ENCODE peak calls at places on chromosomes 11 and 22, in eight cellular contexts. One of them, this sample, is unnamed.

GRCh38 chr11:58968251-58968711 is 29.0 kb downstream of the GLYATL1 start:
- DNase-seq in colonic mucosa: peak; percentile 40
- DNase-seq in hepatocyte: peak; percentile 8
- DNase-seq in heart right ventricle: no peak
- DNase-seq in H1: no peak
- DNase-seq in fibroblast of mammary gland: no peak
- DNase-seq in HFF-Myc: no peak
- DNase-seq in cardiac muscle cell: no peak
- DNase-seq in this sample: no peak

GRCh38 chr11:108559340-108559739 is 34.2 kb downstream of the EXPH5 start:
- DNase-seq in HFF-Myc: peak; percentile 66
- DNase-seq in heart right ventricle: no peak
- DNase-seq in cardiac muscle cell: no peak
- DNase-seq in fibroblast of mammary gland: peak; percentile 88
- DNase-seq in H1: no peak
- DNase-seq in colonic mucosa: no peak
- DNase-seq in hepatocyte: no peak
- DNase-seq in this sample: no peak

GRCh38 chr11:100918551-100919500 is 210.8 kb downstream of the PGR start:
- DNase-seq in hepatocyte: no peak
- DNase-seq in cardiac muscle cell: no peak
- DNase-seq in HFF-Myc: peak; percentile 5
- DNase-seq in colonic mucosa: peak; percentile 32
- DNase-seq in heart right ventricle: peak; percentile 29
- DNase-seq in fibroblast of mammary gland: no peak
- DNase-seq in H1: no peak
- DNase-seq in this sample: no peak

GRCh38 chr22:19870153-19871022 is 15.7 kb upstream of the GNB1L start:
- DNase-seq in HFF-Myc: no peak
- DNase-seq in H1: peak; percentile 42
- DNase-seq in colonic mucosa: peak; percentile 16
- DNase-seq in cardiac muscle cell: no peak
- DNase-seq in heart right ventricle: no peak
- DNase-seq in hepatocyte: no peak
- DNase-seq in fibroblast of mammary gland: no peak
- DNase-seq in this sample: no peak

GRCh38 chr11:57269580-57270021 is 32.6 kb upstream of the APLNR start:
- DNase-seq in H1: no peak
- DNase-seq in colonic mucosa: no peak
- DNase-seq in fibroblast of mammary gland: no peak
- DNase-seq in hepatocyte: no peak
- DNase-seq in heart right ventricle: no peak
- DNase-seq in cardiac muscle cell: no peak
- DNase-seq in HFF-Myc: no peak
- DNase-seq in this sample: no peak

GRCh38 chr11:105052487-105052886 is 7.4 kb upstream of the CARD16 start:
- DNase-seq in H1: no peak
- DNase-seq in colonic mucosa: no peak
- DNase-seq in HFF-Myc: no peak
- DNase-seq in hepatocyte: no peak
- DNase-seq in cardiac muscle cell: no peak
- DNase-seq in heart right ventricle: no peak
- DNase-seq in fibroblast of mammary gland: no peak
- DNase-seq in this sample: no peak

GRCh38 chr11:9719949-9720646 is 56.2 kb downstream of the SWAP70 start:
- DNase-seq in fibroblast of mammary gland: no peak
- DNase-seq in HFF-Myc: no peak
- DNase-seq in heart right ventricle: no peak
- DNase-seq in colonic mucosa: no peak
- DNase-seq in cardiac muscle cell: no peak
- DNase-seq in H1: no peak
- DNase-seq in hepatocyte: no peak
- DNase-seq in this sample: no peak

GRCh38 chr11:114953039-114953438 is 274.7 kb downstream of the NXPE2 start:
- DNase-seq in HFF-Myc: no peak
- DNase-seq in heart right ventricle: no peak
- DNase-seq in hepatocyte: peak; percentile 25
- DNase-seq in fibroblast of mammary gland: no peak
- DNase-seq in colonic mucosa: no peak
- DNase-seq in cardiac muscle cell: peak; percentile 45
- DNase-seq in H1: no peak
- DNase-seq in this sample: no peak

GRCh38 chr11:111417011-111417765 is 38.1 kb upstream of the POU2AF1 start:
- DNase-seq in H1: no peak
- DNase-seq in HFF-Myc: no peak
- DNase-seq in heart right ventricle: no peak
- DNase-seq in colonic mucosa: no peak
- DNase-seq in fibroblast of mammary gland: peak; percentile 18
- DNase-seq in cardiac muscle cell: no peak
- DNase-seq in hepatocyte: no peak
- DNase-seq in this sample: peak; percentile 18

GRCh38 chr11:78860720-78861422 is 286.2 kb upstream of the NARS2 start:
- DNase-seq in hepatocyte: peak; percentile 54
- DNase-seq in cardiac muscle cell: peak; percentile 76
- DNase-seq in HFF-Myc: no peak
- DNase-seq in heart right ventricle: peak; percentile 20
- DNase-seq in H1: peak; percentile 68
- DNase-seq in fibroblast of mammary gland: peak; percentile 24
- DNase-seq in colonic mucosa: no peak
- DNase-seq in this sample: no peak

GRCh38 chr11:120457996-120458395 is 53.6 kb upstream of the GRIK4 start:
- DNase-seq in hepatocyte: no peak
- DNase-seq in H1: no peak
- DNase-seq in colonic mucosa: no peak
- DNase-seq in heart right ventricle: no peak
- DNase-seq in cardiac muscle cell: no peak
- DNase-seq in HFF-Myc: no peak
- DNase-seq in fibroblast of mammary gland: no peak
- DNase-seq in this sample: no peak

GRCh38 chr11:3959015-3959917 is 103.8 kb downstream of the STIM1 start:
- DNase-seq in hepatocyte: no peak
- DNase-seq in cardiac muscle cell: no peak
- DNase-seq in H1: no peak
- DNase-seq in colonic mucosa: no peak
- DNase-seq in HFF-Myc: no peak
- DNase-seq in heart right ventricle: no peak
- DNase-seq in fibroblast of mammary gland: peak; percentile 86
- DNase-seq in this sample: no peak

GRCh38 chr22:41844513-41844912 is 11.6 kb downstream of the SREBF2 start:
- DNase-seq in H1: no peak
- DNase-seq in fibroblast of mammary gland: no peak
- DNase-seq in heart right ventricle: no peak
- DNase-seq in colonic mucosa: no peak
- DNase-seq in cardiac muscle cell: no peak
- DNase-seq in hepatocyte: no peak
- DNase-seq in HFF-Myc: no peak
- DNase-seq in this sample: no peak

GRCh38 chr22:44941176-44941575 is 68.6 kb downstream of the PHF21B start:
- DNase-seq in heart right ventricle: no peak
- DNase-seq in H1: no peak
- DNase-seq in HFF-Myc: no peak
- DNase-seq in cardiac muscle cell: no peak
- DNase-seq in fibroblast of mammary gland: no peak
- DNase-seq in hepatocyte: no peak
- DNase-seq in colonic mucosa: no peak
- DNase-seq in this sample: no peak

GRCh38 chr11:78080818-78081495 is 1.3 kb upstream of the NDUFC2 start:
- DNase-seq in H1: no peak
- DNase-seq in colonic mucosa: no peak
- DNase-seq in HFF-Myc: no peak
- DNase-seq in hepatocyte: no peak
- DNase-seq in fibroblast of mammary gland: peak; percentile 15
- DNase-seq in heart right ventricle: peak; percentile 29
- DNase-seq in cardiac muscle cell: no peak
- DNase-seq in this sample: peak; percentile 13

GRCh38 chr11:17354070-17354924 is 2.7 kb downstream of the NCR3LG1 start:
- DNase-seq in heart right ventricle: peak; percentile 79
- DNase-seq in cardiac muscle cell: peak; percentile 76
- DNase-seq in fibroblast of mammary gland: peak; percentile 84
- DNase-seq in hepatocyte: peak; percentile 78
- DNase-seq in H1: peak; percentile 80
- DNase-seq in HFF-Myc: peak; percentile 72
- DNase-seq in colonic mucosa: peak; percentile 91
- DNase-seq in this sample: peak; percentile 26

GRCh38 chr22:21707677-21708076 is 27.9 kb downstream of the YPEL1 start:
- DNase-seq in HFF-Myc: no peak
- DNase-seq in hepatocyte: no peak
- DNase-seq in cardiac muscle cell: no peak
- DNase-seq in H1: no peak
- DNase-seq in heart right ventricle: no peak
- DNase-seq in colonic mucosa: no peak
- DNase-seq in fibroblast of mammary gland: no peak
- DNase-seq in this sample: no peak

GRCh38 chr11:65417702-65418430 is 4.7 kb upstream of the NEAT1 start:
- DNase-seq in fibroblast of mammary gland: peak; percentile 48
- DNase-seq in cardiac muscle cell: peak; percentile 46
- DNase-seq in HFF-Myc: no peak
- DNase-seq in hepatocyte: peak; percentile 74
- DNase-seq in heart right ventricle: no peak
- DNase-seq in H1: peak; percentile 53
- DNase-seq in colonic mucosa: no peak
- DNase-seq in this sample: no peak

GRCh38 chr11:65417221-65417701 is 5.3 kb upstream of the NEAT1 start:
- DNase-seq in HFF-Myc: no peak
- DNase-seq in H1: peak; percentile 48
- DNase-seq in fibroblast of mammary gland: no peak
- DNase-seq in colonic mucosa: no peak
- DNase-seq in cardiac muscle cell: no peak
- DNase-seq in heart right ventricle: peak; percentile 58
- DNase-seq in hepatocyte: no peak
- DNase-seq in this sample: no peak

GRCh38 chr11:65415499-65416340 is 6.9 kb upstream of the NEAT1 start:
- DNase-seq in colonic mucosa: no peak
- DNase-seq in H1: no peak
- DNase-seq in heart right ventricle: no peak
- DNase-seq in fibroblast of mammary gland: no peak
- DNase-seq in HFF-Myc: no peak
- DNase-seq in hepatocyte: no peak
- DNase-seq in cardiac muscle cell: no peak
- DNase-seq in this sample: no peak

GRCh38 chr11:65414776-65415498 is 7.7 kb upstream of the NEAT1 start:
- DNase-seq in fibroblast of mammary gland: peak; percentile 74
- DNase-seq in colonic mucosa: no peak
- DNase-seq in H1: no peak
- DNase-seq in heart right ventricle: no peak
- DNase-seq in hepatocyte: no peak
- DNase-seq in cardiac muscle cell: no peak
- DNase-seq in HFF-Myc: no peak
- DNase-seq in this sample: no peak

GRCh38 chr11:65416341-65417185 is 6.0 kb upstream of the NEAT1 start:
- DNase-seq in fibroblast of mammary gland: peak; percentile 76
- DNase-seq in HFF-Myc: peak; percentile 46
- DNase-seq in hepatocyte: peak; percentile 93
- DNase-seq in colonic mucosa: peak; percentile 96
- DNase-seq in cardiac muscle cell: peak; percentile 87
- DNase-seq in H1: peak; percentile 98
- DNase-seq in heart right ventricle: peak; percentile 93
- DNase-seq in this sample: no peak
- H3K4me3 ChIP-seq in fibroblast of mammary gland: peak overlapping the region; percentile 24
- H3K4me3 ChIP-seq in HFF-Myc: peak overlapping the region; percentile 8
- H3K4me3 ChIP-seq in hepatocyte: no peak overlapping the region
- H3K4me3 ChIP-seq in colonic mucosa: peak overlapping the region; percentile 6
- H3K4me3 ChIP-seq in cardiac muscle cell: no peak overlapping the region
- H3K4me3 ChIP-seq in H1: peak overlapping the region; percentile 23
- H3K4me3 ChIP-seq in heart right ventricle: peak overlapping the region; percentile 23
- H3K4me3 ChIP-seq in this sample: peak overlapping the region; percentile 44

GRCh38 chr11:895331-896223 is 15.0 kb downstream of the CHID1 start:
- DNase-seq in H1: no peak
- DNase-seq in hepatocyte: no peak
- DNase-seq in HFF-Myc: no peak
- DNase-seq in fibroblast of mammary gland: no peak
- DNase-seq in colonic mucosa: no peak
- DNase-seq in cardiac muscle cell: no peak
- DNase-seq in heart right ventricle: no peak
- DNase-seq in this sample: no peak

GRCh38 chr11:893008-893654 is 17.5 kb downstream of the CHID1 start:
- DNase-seq in cardiac muscle cell: no peak
- DNase-seq in hepatocyte: no peak
- DNase-seq in heart right ventricle: no peak
- DNase-seq in colonic mucosa: no peak
- DNase-seq in fibroblast of mammary gland: no peak
- DNase-seq in H1: no peak
- DNase-seq in HFF-Myc: no peak
- DNase-seq in this sample: no peak

GRCh38 chr11:892106-892505 is 18.5 kb downstream of the CHID1 start:
- DNase-seq in hepatocyte: no peak
- DNase-seq in H1: no peak
- DNase-seq in fibroblast of mammary gland: no peak
- DNase-seq in colonic mucosa: no peak
- DNase-seq in cardiac muscle cell: no peak
- DNase-seq in heart right ventricle: no peak
- DNase-seq in HFF-Myc: no peak
- DNase-seq in this sample: no peak

GRCh38 chr11:897226-898159 is 13.1 kb downstream of the CHID1 start:
- DNase-seq in H1: no peak
- DNase-seq in hepatocyte: no peak
- DNase-seq in HFF-Myc: no peak
- DNase-seq in cardiac muscle cell: no peak
- DNase-seq in colonic mucosa: no peak
- DNase-seq in fibroblast of mammary gland: no peak
- DNase-seq in heart right ventricle: no peak
- DNase-seq in this sample: no peak

GRCh38 chr11:894575-895201 is 15.9 kb downstream of the CHID1 start:
- DNase-seq in fibroblast of mammary gland: no peak
- DNase-seq in hepatocyte: no peak
- DNase-seq in H1: no peak
- DNase-seq in cardiac muscle cell: no peak
- DNase-seq in colonic mucosa: no peak
- DNase-seq in heart right ventricle: no peak
- DNase-seq in HFF-Myc: no peak
- DNase-seq in this sample: no peak
- TF ChIP-seq CTCF in fibroblast of mammary gland: no peak
- TF ChIP-seq CTCF in hepatocyte: no peak
- TF ChIP-seq CTCF in H1: peak; percentile 37
- TF ChIP-seq CTCF in cardiac muscle cell: no peak
- TF ChIP-seq CTCF in colonic mucosa: no peak
- TF ChIP-seq CTCF in heart right ventricle: no peak
- TF ChIP-seq CTCF in HFF-Myc: peak; percentile 10
- TF ChIP-seq CTCF in this sample: no peak

DNA sequence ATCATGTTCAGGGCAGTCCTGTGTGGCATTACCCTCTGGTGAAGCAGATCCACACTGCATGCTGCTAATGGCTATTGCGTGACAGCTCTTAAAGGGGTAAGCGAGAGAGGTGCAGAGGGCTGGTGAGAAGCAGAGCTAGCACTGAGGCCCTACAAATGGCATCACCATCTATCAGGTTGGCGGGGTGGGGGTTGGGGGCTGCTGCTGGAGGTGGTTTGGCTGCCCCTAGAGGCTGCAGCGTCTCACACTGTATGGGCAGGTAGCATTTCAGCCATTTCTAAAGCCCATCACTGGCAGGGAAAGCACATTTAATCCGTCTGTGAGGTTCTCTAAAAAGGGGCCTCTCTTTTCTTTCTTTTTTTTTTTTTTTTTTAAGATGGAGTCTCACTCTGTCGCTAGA is 16.8 kb upstream of the TMA7B start:
- DNase-seq in cardiac muscle cell: peak; percentile 32
- DNase-seq in H1: peak; percentile 69
- DNase-seq in HFF-Myc: no peak
- DNase-seq in hepatocyte: no peak
- DNase-seq in colonic mucosa: no peak
- DNase-seq in heart right ventricle: no peak
- DNase-seq in fibroblast of mammary gland: no peak
- DNase-seq in this sample: no peak
- H3K4me3 ChIP-seq in cardiac muscle cell: no peak overlapping the region
- H3K4me3 ChIP-seq in H1: no peak overlapping the region
- H3K4me3 ChIP-seq in HFF-Myc: no peak overlapping the region
- H3K4me3 ChIP-seq in hepatocyte: no peak overlapping the region
- H3K4me3 ChIP-seq in colonic mucosa: no peak overlapping the region
- H3K4me3 ChIP-seq in heart right ventricle: no peak overlapping the region
- H3K4me3 ChIP-seq in fibroblast of mammary gland: no peak overlapping the region
- H3K4me3 ChIP-seq in this sample: no peak overlapping the region

GRCh38 chr11:64251986-64252837 is 882 bp downstream of the PLCB3 start:
- DNase-seq in hepatocyte: peak; percentile 75
- DNase-seq in fibroblast of mammary gland: no peak
- DNase-seq in HFF-Myc: no peak
- DNase-seq in H1: peak; percentile 68
- DNase-seq in heart right ventricle: peak; percentile 60
- DNase-seq in cardiac muscle cell: no peak
- DNase-seq in colonic mucosa: peak; percentile 92
- DNase-seq in this sample: no peak
- TF ChIP-seq CTCF in hepatocyte: peak; percentile 34
- TF ChIP-seq CTCF in fibroblast of mammary gland: peak; percentile 38
- TF ChIP-seq CTCF in HFF-Myc: peak; percentile 58
- TF ChIP-seq CTCF in H1: no peak
- TF ChIP-seq CTCF in heart right ventricle: no peak
- TF ChIP-seq CTCF in cardiac muscle cell: peak; percentile 48
- TF ChIP-seq CTCF in colonic mucosa: no peak
- TF ChIP-seq CTCF in this sample: peak; percentile 56

This sample was measured in AG04450.